ENCODE peak calls at places on chromosome 5, in four cellular contexts. F is SK-N-SH, E is tibial nerve, I is colonic mucosa. W is an unnamed sample.

GRCh38 chr5:126680215-126680817 is 79.6 kb downstream of the PHAX start:
- DNase-seq in F (peak), E (no peak), I (peak), W (peak)

GRCh38 chr5:76867827-76868693 is 18.2 kb downstream of the S100Z start:
- DNase-seq in F (peak), I (peak), E (peak), W (peak)

GRCh38 chr5:126354012-126354856 is 69.0 kb upstream of the GRAMD2B start:
- DNase-seq in E (peak), I (no peak), F (peak), W (peak)

GRCh38 chr5:98110270-98110669 is 663.2 kb upstream of the RGMB start:
- DNase-seq in E (no peak), F (peak), I (no peak), W (peak)

GRCh38 chr5:130541617-130542221 is 623.3 kb downstream of the HINT1 start:
- DNase-seq in E (no peak), F (no peak), I (no peak), W (peak)

GRCh38 chr5:157459715-157460599 is at the start of gene NIPAL4:
- DNase-seq in E (no peak), F (peak), I (no peak), W (no peak)

GRCh38 chr5:175797521-175798038 is 73.8 kb upstream of the CPLX2 start:
- DNase-seq in I (no peak), E (no peak), F (peak), W (no peak)

GRCh38 chr5:8842906-8843590 is 702.8 kb downstream of the SEMA5A start:
- DNase-seq in I (no peak), E (peak), F (peak), W (peak)

GRCh38 chr5:139473105-139473504 is 2.3 kb downstream of the SMIM33 start:
- DNase-seq in F (no peak), E (no peak), I (no peak), W (peak)

GRCh38 chr5:74641778-74642542 is 1.4 kb upstream of the ENC1 start:
- DNase-seq in E (peak), F (peak), I (peak), W (peak)

GRCh38 chr5:75566710-75567309 is 44.4 kb upstream of the ANKDD1B start:
- DNase-seq in I (no peak), F (no peak), E (no peak), W (peak)

GRCh38 chr5:178319541-178320041 is 87.0 kb upstream of the PHYKPL start:
- DNase-seq in F (no peak), E (no peak), I (no peak), W (no peak)

GRCh38 chr5:148176480-148176879 is 8.1 kb downstream of the SPINK14 start:
- DNase-seq in I (no peak), E (no peak), F (no peak), W (no peak)

DNA sequence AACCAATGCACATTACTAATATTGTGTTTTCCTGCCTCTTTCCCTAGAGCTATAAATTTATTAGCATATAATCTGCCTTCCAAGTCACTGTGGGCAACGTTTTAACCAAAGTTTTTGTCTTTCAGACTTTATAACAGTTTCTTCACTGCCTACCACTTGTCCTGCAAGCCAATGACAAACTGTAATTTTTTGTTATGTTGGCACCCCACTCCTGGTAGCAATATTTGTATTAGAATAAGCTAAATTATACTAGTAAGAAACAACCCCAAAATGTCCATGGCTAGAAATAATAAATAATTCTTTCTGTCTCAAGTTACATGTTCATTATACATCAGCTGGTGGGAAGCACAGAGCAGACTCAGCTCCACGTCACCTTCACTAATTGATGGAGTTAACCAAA is 51.7 kb downstream of the ATPSCKMT start:
- DNase-seq in E (no peak), I (no peak), F (no peak), W (no peak)
- TF ChIP-seq CTCF in E (no peak), I (no peak), F (no peak), W (no peak)

GRCh38 chr5:142981475-142981874 is 211.3 kb downstream of the ARHGAP26 start:
- DNase-seq in E (no peak), I (no peak), F (no peak), W (peak)

GRCh38 chr5:142984525-142984924 is 214.3 kb downstream of the ARHGAP26 start:
- DNase-seq in F (no peak), E (no peak), I (no peak), W (no peak)

GRCh38 chr5:142984016-142984415 is 213.8 kb downstream of the ARHGAP26 start:
- DNase-seq in I (no peak), F (no peak), E (no peak), W (peak)

GRCh38 chr5:142982821-142983200 is 212.6 kb downstream of the ARHGAP26 start:
- DNase-seq in F (no peak), I (no peak), E (no peak), W (no peak)

DNA sequence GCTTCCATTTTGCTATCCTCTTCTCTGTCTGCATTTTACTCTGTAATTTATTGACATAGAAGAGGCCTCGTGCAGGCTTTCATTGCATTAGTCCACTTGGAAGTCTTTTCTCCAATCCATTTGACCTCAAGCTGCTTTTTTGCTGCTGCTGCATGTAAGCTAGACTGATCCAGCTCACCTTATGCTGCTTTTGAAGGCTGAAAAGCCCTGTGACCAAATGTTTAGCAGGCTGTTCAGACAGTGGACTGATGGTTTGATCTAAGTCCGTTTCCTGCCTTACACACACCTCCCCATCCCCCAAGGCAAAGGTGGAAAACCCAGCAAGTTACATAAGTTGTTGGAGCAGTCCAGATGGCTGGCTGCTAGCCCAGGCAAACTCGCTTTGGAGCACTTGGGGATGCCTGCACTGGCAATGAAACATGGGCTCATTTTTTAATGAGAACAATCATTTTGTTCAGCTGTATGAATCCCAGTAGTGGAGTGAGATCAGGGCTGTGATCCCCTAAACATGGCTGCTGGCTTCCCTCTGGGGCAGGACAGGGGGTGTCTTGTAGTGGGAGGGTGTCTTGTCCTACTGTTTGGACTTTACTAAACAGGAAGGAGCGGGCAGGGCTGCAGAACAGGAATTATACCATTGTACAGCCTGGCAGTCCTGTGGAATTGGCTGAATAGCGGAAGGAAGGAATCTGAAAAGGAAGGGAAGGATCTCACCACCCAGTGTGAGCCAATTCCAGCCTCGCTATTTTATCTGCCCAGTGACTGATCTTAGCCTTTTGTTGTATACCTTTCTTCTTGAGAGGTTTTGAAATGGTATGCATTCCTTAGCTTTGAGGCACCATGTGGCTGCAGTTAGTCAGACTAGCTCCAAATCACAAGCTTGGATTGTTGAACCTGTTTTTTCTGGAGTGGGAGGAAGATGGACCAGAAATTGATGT is 212.0 kb downstream of the ARHGAP26 start:
- DNase-seq in E (peak), F (peak), I (peak), W (peak)
- H3K4me3 ChIP-seq in E (no peak), F (no peak), I (no peak), W (peak)

GRCh38 chr5:14871084-14871572 is 450 bp downstream of the ANKH start:
- DNase-seq in E (no peak), I (peak), F (no peak), W (no peak)

GRCh38 chr5:14873093-14873492 is 1.5 kb upstream of the ANKH start:
- DNase-seq in F (no peak), I (no peak), E (no peak), W (no peak)

GRCh38 chr5:14870347-14871083 is 1.1 kb downstream of the ANKH start:
- DNase-seq in F (peak), I (peak), E (no peak), W (peak)

GRCh38 chr5:14872070-14872989 is 752 bp upstream of the ANKH start:
- DNase-seq in I (peak), F (peak), E (peak), W (peak)

DNA sequence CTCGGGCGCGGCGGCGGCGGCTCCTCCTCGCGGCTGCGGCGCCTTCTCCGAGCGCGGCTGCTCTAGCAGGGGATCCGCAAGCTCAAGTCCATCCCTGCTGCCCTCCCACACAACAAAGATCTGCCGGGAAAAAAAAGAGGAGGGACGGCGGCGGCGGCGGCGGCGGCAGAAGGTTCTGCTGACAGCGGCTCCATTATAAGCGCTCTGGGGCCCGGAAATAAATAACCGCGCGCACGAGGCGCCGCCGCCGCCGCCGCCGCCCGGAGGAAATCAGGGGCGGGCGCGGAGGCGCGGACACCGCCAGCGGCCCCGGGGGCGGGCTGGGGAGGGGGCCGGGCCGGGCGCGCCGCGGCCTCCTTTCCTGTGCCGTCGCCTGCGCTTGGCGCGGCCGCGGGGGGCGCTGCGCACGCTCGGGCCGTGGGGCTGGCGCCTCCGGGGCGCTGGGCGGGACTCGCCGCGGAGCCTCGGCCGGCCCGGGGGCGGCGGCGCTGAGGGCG is at the start of gene ANKH:
- DNase-seq in I (peak), E (peak), F (peak), W (peak)
- TF ChIP-seq CTCF in I (no peak), E (peak), F (no peak), W (peak)

GRCh38 chr5:109652096-109652495 is 37.6 kb upstream of the MAN2A1 start:
- DNase-seq in F (no peak), E (no peak), I (no peak), W (no peak)
- H3K4me3 ChIP-seq in F (no peak), E (no peak), I (no peak), W (no peak)

DNA sequence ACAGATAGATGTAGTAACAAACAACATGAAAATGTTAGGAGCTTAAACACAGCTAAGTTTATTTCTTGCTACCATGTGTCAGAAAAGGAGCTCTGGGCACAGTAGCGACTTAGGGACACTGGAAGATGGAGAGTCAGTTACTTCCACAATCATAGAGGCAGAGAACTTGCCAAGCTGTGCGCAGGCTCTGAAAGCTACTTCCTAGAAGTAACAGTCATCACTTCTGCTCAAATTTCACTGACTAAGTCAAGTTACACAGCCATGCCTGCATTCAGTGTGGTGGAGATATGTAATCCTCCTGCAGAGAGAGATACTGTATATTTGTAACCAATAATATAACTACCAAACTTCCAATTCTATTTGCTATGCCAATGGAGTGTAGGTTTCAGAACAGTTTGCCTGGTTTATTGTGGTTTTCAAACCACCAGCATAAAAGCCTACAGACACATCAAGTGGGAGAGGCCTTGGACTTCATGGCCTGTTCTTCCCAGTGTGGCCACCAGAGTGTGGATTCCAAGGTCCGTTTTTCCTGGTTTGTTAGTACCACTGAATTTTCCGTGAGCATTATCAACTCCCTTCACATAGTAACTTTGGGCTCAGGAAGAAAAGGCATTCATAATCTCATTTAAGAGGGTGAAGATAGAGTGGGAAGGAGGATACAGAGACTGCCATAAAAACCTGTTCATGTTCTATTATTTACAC is 268.1 kb downstream of the PJA2 start:
- DNase-seq in I (no peak), E (no peak), F (no peak), W (peak)
- TF ChIP-seq CTCF in I (no peak), E (no peak), F (no peak), W (no peak)

DNA sequence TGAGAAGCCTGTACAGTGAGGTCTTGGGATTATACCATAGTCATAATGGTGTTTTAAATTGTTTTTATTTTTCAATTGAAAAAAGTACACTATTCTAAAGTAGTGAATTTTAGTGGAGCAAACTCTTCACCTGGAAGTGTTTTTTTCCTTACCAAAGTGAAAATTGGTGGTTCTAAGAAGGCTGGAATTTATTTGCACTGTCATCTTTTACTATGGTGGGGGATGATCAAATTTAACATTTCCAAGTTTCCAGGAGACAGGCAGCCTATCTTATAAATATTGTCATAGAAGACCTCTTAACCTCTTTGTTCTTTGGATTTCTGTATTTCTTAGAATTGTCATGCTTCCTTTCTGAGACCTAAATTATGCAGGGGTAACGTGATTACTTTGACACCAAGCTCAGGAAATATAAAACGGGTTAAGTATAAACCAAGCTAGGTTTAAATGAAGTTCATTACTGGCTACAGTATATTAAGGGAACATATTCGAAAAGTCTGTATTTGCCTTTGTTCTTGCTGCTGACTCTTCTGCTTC is 20.2 kb downstream of the NDFIP1 start:
- DNase-seq in I (no peak), E (no peak), F (no peak), W (no peak)
- H3K4me3 ChIP-seq in I (no peak), E (no peak), F (no peak), W (no peak)

W was measured in fibroblast of the aortic adventitia.